ENCODE peak calls at places on chromosomes 5 and 9, in four cellular contexts. W is effector memory CD4-positive, alpha-beta T cell; C is right lobe of liver; E is GM06990. G is an unnamed sample.

GRCh38 chr5:117638581-117638980 is 1064.0 kb upstream of the SEMA6A start:
- DNase-seq in W (no peak), C (no peak), E (no peak), G (no peak)

GRCh38 chr5:88952996-88953643 is 70.1 kb upstream of the MEF2C start:
- DNase-seq in W (no peak), C (no peak), E (no peak), G (no peak)

GRCh38 chr5:140725799-140726471 is 25.7 kb downstream of the ZMAT2 start:
- DNase-seq in W (peak; percentile 49), C (no peak), E (peak; percentile 71), G (peak; percentile 87)

GRCh38 chr9:77726814-77727213 is 78.7 kb upstream of the GNA14 start:
- DNase-seq in W (no peak), C (no peak), E (no peak), G (no peak)

GRCh38 chr5:55816342-55816741 is 34.8 kb upstream of the IL31RA start:
- DNase-seq in W (no peak), C (no peak), E (no peak), G (peak; percentile 90)

GRCh38 chr5:126182901-126183695 is 240.1 kb upstream of the GRAMD2B start:
- DNase-seq in W (no peak), C (no peak), E (no peak), G (no peak)

GRCh38 chr9:123383512-123384170 is 27.6 kb downstream of the CRB2 start:
- DNase-seq in W (no peak), C (no peak), E (no peak), G (no peak)

GRCh38 chr9:123354806-123355508 is 1.0 kb upstream of the CRB2 start:
- DNase-seq in W (no peak), C (no peak), E (no peak), G (no peak)

GRCh38 chr5:14009575-14009974 is 65.1 kb upstream of the DNAH5 start:
- DNase-seq in W (no peak), C (no peak), E (no peak), G (no peak)

GRCh38 chr9:96540106-96540505 is 79.5 kb downstream of the CDC14B start:
- DNase-seq in W (no peak), C (no peak), E (no peak), G (no peak)

GRCh38 chr9:93093081-93093448 is 3.0 kb upstream of the CARD19 start:
- DNase-seq in W (no peak), C (peak; percentile 32), E (no peak), G (no peak)

GRCh38 chr5:91499943-91500531 is 116.9 kb upstream of the ARRDC3 start:
- DNase-seq in W (no peak), C (no peak), E (peak; percentile 8), G (peak; percentile 37)

DNA sequence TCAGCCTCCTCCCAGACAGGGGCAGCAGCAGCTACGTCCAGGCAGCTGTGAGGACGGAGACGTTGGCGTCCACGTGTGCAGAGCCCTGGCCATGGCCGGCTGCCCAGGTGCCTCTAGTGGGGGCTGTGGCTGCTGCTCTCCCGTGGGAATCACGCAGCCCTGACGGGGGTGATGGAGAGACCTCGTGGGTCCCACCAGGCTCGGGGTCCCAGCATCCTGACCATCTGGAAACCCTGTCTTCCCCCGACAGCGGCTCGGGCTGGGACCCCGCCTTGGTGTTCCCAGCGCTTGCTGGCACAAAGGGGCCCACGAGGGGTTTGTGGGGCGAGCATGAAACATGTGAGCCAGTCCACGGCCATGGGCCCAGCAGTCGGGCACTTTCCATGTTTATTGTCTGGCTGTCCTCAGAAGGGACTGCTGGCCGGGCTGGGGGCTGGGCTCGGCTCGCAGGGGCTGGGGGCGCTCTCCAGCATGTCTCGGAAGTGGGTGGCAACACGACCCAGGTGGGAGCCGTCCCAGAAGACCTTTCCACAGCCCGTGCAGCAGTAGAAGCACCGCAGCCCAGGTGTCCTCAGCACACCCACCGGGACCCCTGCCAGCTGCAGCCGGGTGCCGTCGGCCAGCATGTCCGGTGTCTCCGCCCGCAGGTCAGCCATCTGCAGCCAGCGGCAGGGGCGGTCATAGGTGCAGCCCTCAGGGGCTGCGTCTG is 4.6 kb upstream of the NRARP start:
- DNase-seq in W (no peak), C (peak; percentile 51), E (peak; percentile 13), G (no peak)
- H3K4me3 ChIP-seq in W (no peak overlapping the region), C (no peak overlapping the region), E (no peak overlapping the region), G (no peak overlapping the region)

DNA sequence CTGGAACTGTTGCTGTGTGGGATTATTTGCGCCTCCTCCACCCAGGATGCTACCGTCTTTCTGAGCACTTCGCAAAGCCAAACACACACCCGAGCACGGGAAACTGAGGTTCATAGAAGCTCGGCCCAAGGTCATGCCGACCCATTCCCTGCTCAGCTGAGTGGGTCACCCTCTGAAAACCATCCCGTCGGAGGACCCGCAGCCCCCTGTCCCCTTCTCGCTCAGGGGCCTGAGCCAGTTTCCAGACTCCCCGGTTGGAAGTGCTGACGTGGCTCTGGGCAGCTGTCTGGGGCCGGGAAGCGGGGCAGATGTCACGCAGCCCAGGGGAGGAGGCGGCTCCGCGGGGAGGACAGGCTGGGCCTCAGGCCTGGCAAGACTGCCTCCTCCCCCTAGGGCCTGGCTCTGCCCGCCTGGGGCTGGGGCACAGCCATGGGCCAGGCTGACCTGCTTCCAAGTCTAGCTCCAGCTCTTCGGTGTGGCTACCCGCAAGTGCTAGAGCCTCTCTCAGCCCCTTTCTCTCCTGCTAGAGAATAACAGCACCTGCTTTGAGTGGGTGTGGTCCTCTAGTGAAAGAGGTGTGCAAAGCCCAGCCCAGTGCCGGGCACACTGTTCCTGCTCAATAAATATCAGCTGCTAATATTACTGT is 9.9 kb upstream of the CXXC5 start:
- DNase-seq in W (no peak), C (peak; percentile 97), E (peak; percentile 77), G (peak; percentile 65)
- H3K4me3 ChIP-seq in W (no peak overlapping the region), C (peak overlapping the region; percentile 46), E (peak overlapping the region; percentile 52), G (peak overlapping the region; percentile 44)

GRCh38 chr5:11719888-11720481 is 184.3 kb downstream of the CTNND2 start:
- DNase-seq in W (no peak), C (peak; percentile 66), E (no peak), G (peak; percentile 32)

DNA sequence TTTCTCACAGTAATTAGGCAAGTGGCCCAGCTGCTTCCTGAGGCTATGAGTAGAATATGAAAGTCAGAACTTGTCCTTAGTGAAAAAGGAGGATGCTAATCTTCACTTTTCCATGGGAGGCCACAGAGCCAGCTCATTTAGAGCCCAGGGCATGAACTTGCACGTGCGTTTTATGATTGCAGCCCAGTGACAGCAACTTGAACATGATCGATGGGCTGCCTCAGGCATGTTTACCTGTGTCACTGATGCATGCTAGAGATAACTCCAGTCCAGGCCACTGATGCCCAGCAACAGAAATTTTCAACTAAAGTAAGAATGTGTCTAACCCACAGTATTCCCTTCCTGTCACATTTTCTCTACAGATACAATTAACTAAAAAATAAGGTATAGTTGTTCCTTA is 179.3 kb downstream of the CTNND2 start:
- DNase-seq in W (no peak), C (no peak), E (no peak), G (no peak)
- H3K4me3 ChIP-seq in W (no peak overlapping the region), C (no peak overlapping the region), E (no peak overlapping the region), G (no peak overlapping the region)

GRCh38 chr9:99828054-99828416 is 6.3 kb downstream of the NR4A3 start:
- DNase-seq in W (no peak), C (no peak), E (no peak), G (no peak)

GRCh38 chr9:99827244-99827643 is 5.6 kb downstream of the NR4A3 start:
- DNase-seq in W (no peak), C (no peak), E (no peak), G (no peak)

GRCh38 chr9:99825158-99826046 is 3.7 kb downstream of the NR4A3 start:
- DNase-seq in W (no peak), C (no peak), E (no peak), G (no peak)

GRCh38 chr9:99826579-99826978 is 4.9 kb downstream of the NR4A3 start:
- DNase-seq in W (no peak), C (no peak), E (no peak), G (no peak)

GRCh38 chr9:99828417-99829176 is 6.9 kb downstream of the NR4A3 start:
- DNase-seq in W (no peak), C (peak; percentile 62), E (no peak), G (no peak)
- H3K4me3 ChIP-seq in W (no peak overlapping the region), C (no peak overlapping the region), E (no peak overlapping the region), G (no peak overlapping the region)

GRCh38 chr9:114691046-114691955 is 9.3 kb upstream of the TEX48 start:
- DNase-seq in W (peak; percentile 16), C (no peak), E (peak; percentile 62), G (peak; percentile 93)
- H3K4me3 ChIP-seq in W (peak overlapping the region; percentile 20), C (no peak overlapping the region), E (no peak overlapping the region), G (peak overlapping the region; percentile 31)

GRCh38 chr5:171577940-171578856 is 158.8 kb downstream of the FGF18 start:
- DNase-seq in W (no peak), C (no peak), E (no peak), G (no peak)

GRCh38 chr5:171581756-171582155 is 162.3 kb downstream of the FGF18 start:
- DNase-seq in W (no peak), C (no peak), E (no peak), G (no peak)

GRCh38 chr5:171580506-171581265 is 161.2 kb downstream of the FGF18 start:
- DNase-seq in W (no peak), C (no peak), E (no peak), G (peak; percentile 37)

GRCh38 chr5:171579162-171579561 is 159.7 kb downstream of the FGF18 start:
- DNase-seq in W (no peak), C (no peak), E (no peak), G (no peak)

DNA sequence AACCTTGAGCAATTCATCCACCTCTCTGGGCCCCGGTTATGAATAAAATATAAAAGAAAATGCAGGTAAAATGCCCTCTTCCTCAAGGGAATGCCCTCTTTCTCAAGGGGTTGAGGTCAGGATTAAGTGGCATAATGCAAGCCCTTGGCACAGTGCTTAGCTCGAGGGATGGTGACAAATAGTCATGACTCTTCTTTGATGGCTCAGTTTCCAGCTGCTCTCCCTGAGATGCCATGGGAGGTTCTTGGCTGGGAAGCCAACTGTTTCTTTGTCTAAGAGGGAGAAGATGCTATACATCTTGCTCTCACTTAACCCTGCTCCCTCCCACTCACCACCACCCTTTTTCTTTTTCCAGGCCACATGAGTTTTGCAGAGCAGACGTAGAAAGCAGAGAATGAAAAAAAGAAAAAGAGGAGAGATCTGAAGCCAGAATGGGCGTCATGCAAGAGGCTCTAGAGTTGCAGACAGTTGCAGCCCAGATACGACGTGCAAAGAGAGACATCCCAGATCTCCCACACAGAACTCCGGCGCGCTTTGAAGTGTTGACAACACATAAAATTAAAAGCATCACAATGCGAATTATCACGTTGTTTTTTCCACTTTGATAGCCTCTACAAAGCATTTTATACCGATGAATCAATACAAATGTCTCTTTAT is 160.5 kb downstream of the FGF18 start:
- DNase-seq in W (no peak), C (no peak), E (no peak), G (no peak)
- H3K4me3 ChIP-seq in W (no peak overlapping the region), C (no peak overlapping the region), E (no peak overlapping the region), G (no peak overlapping the region)

GRCh38 chr5:7850241-7850532 is 746 bp downstream of the CFAP90 start:
- DNase-seq in W (no peak), C (peak; percentile 48), E (no peak), G (no peak)
- H3K4me3 ChIP-seq in W (peak overlapping the region; percentile 59), C (no peak overlapping the region), E (no peak overlapping the region), G (peak overlapping the region; percentile 34)

G was measured in astrocyte.